ENCODE peak calls at places on chromosomes 16 and 17, in ten cellular contexts. C is IMR-90, I is H9, T is GM23248, N is GM23338, S is fibroblast of lung, U is neural progenitor cell, O is PC-3, V is astrocyte, F is mammary epithelial cell. P is an unnamed sample.

GRCh38 chr17:76940738-76941350 is 72.6 kb downstream of the MGAT5B start:
- DNase-seq in I (peak; percentile 86), F (no peak), C (no peak), V (no peak), S (no peak), N (peak; percentile 90), U (peak; percentile 34), O (peak; percentile 43), T (no peak), P (no peak)

GRCh38 chr16:86494565-86495356 is 15.6 kb upstream of the FOXF1 start:
- DNase-seq in V (no peak), O (no peak), I (peak; percentile 39), F (no peak), U (peak; percentile 60), S (no peak), N (peak; percentile 54), C (no peak), T (no peak), P (no peak)

GRCh38 chr17:37494971-37495370 is 5.3 kb downstream of the DUSP14 start:
- DNase-seq in U (peak; percentile 52), F (no peak), I (peak; percentile 56), S (no peak), N (peak; percentile 57), C (no peak), O (no peak), V (no peak), T (no peak), P (no peak)

GRCh38 chr16:89292443-89293078 is 75.1 kb downstream of the ZNF778 start:
- DNase-seq in C (no peak), O (no peak), I (peak; percentile 56), T (no peak), V (no peak), S (no peak), N (peak; percentile 61), U (no peak), F (no peak), P (no peak)

GRCh38 chr16:69935278-69935711 is 15.8 kb upstream of the CLEC18A start:
- DNase-seq in N (no peak), S (peak; percentile 78), T (no peak), U (no peak), V (peak; percentile 59), I (no peak), O (no peak), F (no peak), C (no peak), P (no peak)

GRCh38 chr16:14434860-14435259 is 195.2 kb downstream of the PARN start:
- DNase-seq in V (no peak), O (no peak), I (peak; percentile 49), U (no peak), C (no peak), F (no peak), T (no peak), N (peak; percentile 55), S (no peak), P (no peak)

GRCh38 chr17:46878055-46878454 is 26.7 kb downstream of the WNT9B start:
- DNase-seq in I (no peak), U (no peak), V (no peak), F (no peak), N (no peak), T (no peak), S (no peak), C (no peak), O (no peak), P (no peak)

GRCh38 chr17:58641937-58642336 is 49.9 kb downstream of the TEX14 start:
- DNase-seq in N (no peak), T (peak; percentile 39), F (no peak), O (no peak), U (no peak), V (peak; percentile 25), C (no peak), S (peak; percentile 36), I (no peak), P (no peak)

GRCh38 chr17:33169580-33170285 is 123.4 kb downstream of the ASIC2 start:
- DNase-seq in T (peak; percentile 59), V (peak; percentile 95), C (peak; percentile 57), F (peak; percentile 68), U (no peak), I (no peak), O (peak; percentile 75), N (no peak), S (peak; percentile 96), P (no peak)

GRCh38 chr16:75385507-75386152 is 47.7 kb downstream of the CFDP1 start:
- DNase-seq in S (peak; percentile 80), C (peak; percentile 88), I (no peak), V (peak; percentile 73), U (peak; percentile 66), N (peak; percentile 79), F (peak; percentile 59), O (peak; percentile 73), T (peak; percentile 93), P (peak; percentile 46)

GRCh38 chr16:59330030-59330670 is 596.0 kb upstream of the GOT2 start:
- DNase-seq in U (peak; percentile 73), N (no peak), S (peak; percentile 76), V (peak; percentile 65), O (no peak), F (no peak), C (peak; percentile 7), T (peak; percentile 0), I (no peak), P (no peak)

GRCh38 chr16:66150691-66151090 is 215.8 kb upstream of the CDH5 start:
- DNase-seq in V (peak; percentile 54), T (peak; percentile 19), F (no peak), O (no peak), N (no peak), C (peak; percentile 28), S (peak; percentile 59), U (no peak), I (no peak), P (no peak)

GRCh38 chr16:87206646-87207451 is 110.3 kb downstream of the C16orf95 start:
- DNase-seq in C (peak; percentile 64), U (no peak), S (peak; percentile 84), F (peak; percentile 93), T (peak; percentile 93), V (peak; percentile 81), N (no peak), I (no peak), O (peak; percentile 87), P (peak; percentile 88)

GRCh38 chr17:40648326-40648968 is 829 bp upstream of the SMARCE1 start:
- DNase-seq in C (peak; percentile 19), V (peak; percentile 18), S (peak; percentile 24), N (peak; percentile 55), I (no peak), T (peak; percentile 42), F (no peak), O (no peak), U (peak; percentile 83), P (no peak)

GRCh38 chr16:88514070-88514469 is 56.1 kb upstream of the ZC3H18 start:
- DNase-seq in O (no peak), N (no peak), V (no peak), T (no peak), C (no peak), I (no peak), F (no peak), U (no peak), S (no peak), P (no peak)

GRCh38 chr17:65243838-65244237 is 106.7 kb downstream of the RGS9 start:
- DNase-seq in C (peak; percentile 24), V (peak; percentile 59), F (peak; percentile 33), N (peak; percentile 62), O (peak; percentile 91), U (peak; percentile 78), T (peak; percentile 83), I (peak; percentile 69), S (peak; percentile 72), P (no peak)
- H2AFZ ChIP-seq in C (peak overlapping the region; percentile 54), V (peak overlapping the region; percentile 30), F (no peak overlapping the region), N (peak overlapping the region; percentile 88), O (peak overlapping the region; percentile 17), U (peak overlapping the region; percentile 48), T (peak overlapping the region; percentile 51), I (no peak overlapping the region), S (no peak overlapping the region), P (no peak overlapping the region)

GRCh38 chr16:80369559-80369958 is 171.2 kb upstream of the DYNLRB2 start:
- DNase-seq in U (peak; percentile 84), V (peak; percentile 41), F (peak; percentile 39), S (peak; percentile 59), I (peak; percentile 61), C (peak; percentile 60), O (peak; percentile 25), N (peak; percentile 70), T (peak; percentile 78), P (no peak)
- H2AFZ ChIP-seq in U (no peak overlapping the region), V (no peak overlapping the region), F (peak overlapping the region; percentile 35), S (no peak overlapping the region), I (no peak overlapping the region), C (no peak overlapping the region), O (no peak overlapping the region), N (no peak overlapping the region), T (peak overlapping the region; percentile 48), P (no peak overlapping the region)

GRCh38 chr17:71337903-71338302 is 782.9 kb upstream of the SOX9 start:
- DNase-seq in I (no peak), V (peak; percentile 20), C (peak; percentile 29), O (no peak), T (no peak), S (peak; percentile 32), F (peak; percentile 27), N (no peak), U (no peak), P (no peak)

GRCh38 chr17:71331754-71332153 is 789.1 kb upstream of the SOX9 start:
- DNase-seq in V (no peak), U (no peak), T (no peak), S (no peak), F (no peak), I (no peak), O (no peak), C (no peak), N (no peak), P (no peak)

GRCh38 chr17:71330099-71330375 is 790.8 kb upstream of the SOX9 start:
- DNase-seq in T (peak; percentile 83), U (no peak), F (no peak), N (no peak), I (no peak), V (peak; percentile 47), S (peak; percentile 59), C (no peak), O (no peak), P (no peak)

GRCh38 chr17:71335212-71335611 is 785.6 kb upstream of the SOX9 start:
- DNase-seq in C (no peak), T (peak; percentile 23), U (no peak), V (no peak), O (peak; percentile 43), S (no peak), F (no peak), I (no peak), N (no peak), P (no peak)

GRCh38 chr17:71334041-71334781 is 786.6 kb upstream of the SOX9 start:
- DNase-seq in V (no peak), T (peak; percentile 59), U (peak; percentile 8), S (no peak), I (no peak), C (peak; percentile 21), O (no peak), N (peak; percentile 41), F (no peak), P (no peak)
- H2AFZ ChIP-seq in V (no peak overlapping the region), T (peak overlapping the region; percentile 75), U (peak overlapping the region; percentile 76), S (no peak overlapping the region), I (no peak overlapping the region), C (no peak overlapping the region), O (no peak overlapping the region), N (peak overlapping the region; percentile 0), F (peak overlapping the region; percentile 9), P (peak overlapping the region; percentile 45)

DNA sequence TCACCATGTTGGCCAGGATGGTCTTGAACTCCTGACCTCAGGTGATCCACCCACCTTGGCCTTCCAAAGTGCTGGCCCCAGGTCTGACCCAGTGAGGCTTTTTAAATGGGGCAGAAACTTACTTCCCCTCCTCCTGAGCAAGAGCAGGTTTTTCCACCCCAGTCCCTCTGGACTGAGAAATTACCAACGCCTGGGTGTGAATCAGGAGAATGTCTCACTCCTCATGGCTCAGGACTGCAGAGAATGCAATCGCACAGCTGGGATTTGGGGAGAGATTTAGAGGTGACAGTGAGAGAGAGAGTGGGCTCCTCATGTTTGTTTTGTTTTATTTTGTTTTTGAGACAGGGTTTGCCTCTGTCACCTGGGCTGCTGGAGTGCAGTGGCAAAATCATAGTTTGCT is 203.6 kb downstream of the RAB11FIP4 start:
- DNase-seq in N (no peak), C (peak; percentile 66), F (peak; percentile 52), O (peak; percentile 30), S (peak; percentile 78), T (peak; percentile 86), U (no peak), V (peak; percentile 69), I (no peak), P (no peak)
- H2AFZ ChIP-seq in N (no peak overlapping the region), C (no peak overlapping the region), F (no peak overlapping the region), O (no peak overlapping the region), S (no peak overlapping the region), T (no peak overlapping the region), U (no peak overlapping the region), V (no peak overlapping the region), I (no peak overlapping the region), P (no peak overlapping the region)

P was measured in keratinocyte.